ENCODE peak calls at places on chromosomes 4 and X, in nine cellular contexts. V is right atrium auricular region; K is cardiac muscle cell; D is tibial nerve; G is neural crest cell; M is cardiac fibroblast; L is CD4-positive, alpha-beta T cell; T is left ventricle myocardium inferior; W is AG09309. R is an unnamed sample.

GRCh38 chr4:180767330-180767729 is 1475.9 kb upstream of the TENM3 start:
- DNase-seq in W (no peak), G (no peak), T (no peak), M (no peak), K (peak), D (no peak), L (no peak), V (no peak), R (no peak)

GRCh38 chr4:25160714-25161598 is 707 bp upstream of the SEPSECS start:
- DNase-seq in T (no peak), W (no peak), K (no peak), M (no peak), G (no peak), D (no peak), V (no peak), L (peak), R (no peak)

GRCh38 chrX:86016189-86016588 is 31.2 kb downstream of the CHM start:
- DNase-seq in L (no peak), K (no peak), D (no peak), V (no peak), T (no peak), G (no peak), M (no peak), W (no peak), R (no peak)

GRCh38 chrX:40146471-40147398 is 49.0 kb upstream of the BCOR start:
- DNase-seq in G (peak), D (no peak), W (no peak), V (no peak), T (no peak), L (no peak), M (no peak), K (peak), R (no peak)

GRCh38 chr4:188107931-188108843 is 1.2 kb downstream of the TRIML2 start:
- DNase-seq in W (no peak), M (no peak), K (no peak), T (no peak), G (no peak), L (no peak), D (no peak), V (no peak), R (no peak)

GRCh38 chrX:109911046-109911445 is 91.9 kb upstream of the TMEM164 start:
- DNase-seq in D (no peak), G (no peak), T (no peak), K (no peak), L (no peak), V (no peak), W (no peak), M (peak), R (no peak)

GRCh38 chr4:113384600-113384999 is 335.1 kb downstream of the ANK2 start:
- DNase-seq in K (no peak), V (no peak), G (no peak), L (no peak), W (no peak), D (no peak), T (no peak), M (peak), R (no peak)

GRCh38 chr4:73715659-73716058 is 24.7 kb upstream of the CXCL8 start:
- DNase-seq in T (no peak), K (no peak), M (no peak), V (no peak), W (no peak), L (no peak), D (no peak), G (no peak), R (no peak)

GRCh38 chrX:45017946-45018345 is 145.0 kb downstream of the KDM6A start:
- DNase-seq in M (no peak), L (no peak), W (no peak), D (no peak), T (no peak), G (no peak), V (no peak), K (no peak), R (no peak)

GRCh38 chr4:7762376-7763040 is 177.2 kb downstream of the AFAP1 start:
- DNase-seq in D (no peak), K (no peak), G (no peak), V (no peak), W (no peak), T (no peak), L (no peak), M (no peak), R (no peak)

GRCh38 chr4:159021597-159022385 is 81.1 kb upstream of the RAPGEF2 start:
- DNase-seq in W (no peak), V (no peak), M (no peak), K (no peak), D (no peak), T (no peak), G (no peak), L (no peak), R (no peak)

GRCh38 chrX:41733939-41734338 is 10.0 kb downstream of the GPR82 start:
- DNase-seq in L (no peak), D (no peak), M (no peak), W (no peak), V (no peak), T (no peak), K (no peak), G (no peak), R (no peak)

GRCh38 chrX:109632906-109633504 is 8.0 kb upstream of the KCNE5 start:
- DNase-seq in V (no peak), M (peak), L (no peak), W (no peak), G (peak), K (peak), D (no peak), T (no peak), R (no peak)

GRCh38 chr4:4269326-4269725 is 20.6 kb downstream of the LYAR start:
- DNase-seq in K (no peak), T (no peak), D (no peak), W (no peak), V (no peak), L (peak), G (no peak), M (no peak), R (no peak)

GRCh38 chr4:152655272-152656129 is 24.3 kb downstream of the TMEM154 start:
- DNase-seq in K (no peak), D (no peak), M (no peak), V (no peak), G (no peak), W (no peak), T (no peak), L (no peak), R (no peak)

GRCh38 chrX:68416592-68416991 is 16.7 kb downstream of the OPHN1 start:
- DNase-seq in V (no peak), G (no peak), M (peak), L (no peak), K (no peak), D (no peak), T (no peak), W (no peak), R (no peak)

GRCh38 chrX:24178441-24178840 is 28.9 kb downstream of the ZFX start:
- DNase-seq in L (no peak), G (no peak), W (no peak), T (no peak), V (no peak), K (no peak), M (no peak), D (no peak), R (no peak)

GRCh38 chr4:54784188-54784671 is 126.5 kb downstream of the KIT start:
- DNase-seq in L (no peak), T (peak), K (peak), M (peak), G (no peak), V (peak), W (peak), D (peak), R (no peak)

GRCh38 chr4:163495900-163496299 is 1.4 kb downstream of the TMA16 start:
- DNase-seq in V (no peak), D (no peak), K (no peak), L (no peak), W (no peak), T (no peak), G (no peak), M (no peak), R (no peak)

GRCh38 chrX:24515447-24515846 is 50.4 kb downstream of the PDK3 start:
- DNase-seq in L (no peak), V (no peak), M (peak), W (no peak), T (no peak), K (peak), D (no peak), G (no peak), R (no peak)

GRCh38 chr4:10024303-10024702 is 3.0 kb upstream of the SLC2A9 start:
- DNase-seq in D (no peak), K (no peak), W (no peak), M (no peak), V (no peak), T (no peak), L (no peak), G (no peak), R (no peak)

GRCh38 chr4:164880489-164881262 is 3.7 kb downstream of the APELA start:
- DNase-seq in W (no peak), T (no peak), D (no peak), M (no peak), K (no peak), V (no peak), G (no peak), L (no peak), R (no peak)

DNA sequence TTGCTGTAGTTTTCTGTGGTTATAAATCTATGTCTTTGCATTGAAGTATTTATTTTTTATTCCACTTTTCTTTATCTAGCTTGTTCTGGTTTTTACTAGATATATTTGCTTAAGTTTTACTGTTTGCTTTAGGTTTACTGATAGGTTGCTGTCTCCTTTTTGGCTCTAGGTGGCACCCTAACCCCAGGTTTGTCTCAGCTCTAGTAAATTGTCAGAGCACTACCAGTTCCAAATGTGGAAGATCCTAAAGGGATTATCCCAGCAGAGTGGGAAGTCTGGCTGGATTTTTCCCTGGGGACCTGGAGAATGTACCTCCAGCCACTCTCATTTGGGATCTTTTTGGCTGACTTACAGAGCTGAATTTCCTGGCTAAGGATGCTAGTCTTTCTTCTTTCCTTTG is 106.1 kb downstream of the PBDC1 start:
- DNase-seq in L (peak), K (peak), M (peak), D (no peak), G (peak), W (peak), V (no peak), T (peak), R (no peak)
- TF ChIP-seq CTCF in L (peak), K (peak), M (peak), D (peak), G (peak), W (peak), V (peak), T (peak), R (no peak)

GRCh38 chrX:71251456-71251973 is 2.4 kb downstream of the ZMYM3 start:
- DNase-seq in T (no peak), L (no peak), V (no peak), K (no peak), G (no peak), W (no peak), D (no peak), M (peak), R (no peak)

GRCh38 chrX:71254092-71254941 is at the start of gene ZMYM3:
- DNase-seq in T (peak), W (peak), L (peak), V (peak), M (peak), K (peak), D (peak), G (peak), R (peak)

GRCh38 chrX:71252221-71252620 is 1.7 kb downstream of the ZMYM3 start:
- DNase-seq in L (no peak), D (no peak), V (no peak), G (no peak), T (no peak), K (no peak), W (no peak), M (no peak), R (no peak)

GRCh38 chrX:71256051-71256450 is 2.1 kb upstream of the ZMYM3 start:
- DNase-seq in T (no peak), V (no peak), M (peak), K (no peak), D (no peak), L (no peak), W (no peak), G (no peak), R (no peak)

GRCh38 chrX:71253253-71254091 is 468 bp downstream of the ZMYM3 start:
- DNase-seq in L (peak), T (peak), G (peak), M (peak), W (no peak), D (no peak), V (no peak), K (peak), R (no peak)
- TF ChIP-seq CTCF in L (no peak), T (peak), G (peak), M (peak), W (peak), D (no peak), V (peak), K (peak), R (no peak)

GRCh38 chr4:55827582-55827981 is 8.0 kb downstream of the EXOC1L start:
- DNase-seq in W (no peak), L (no peak), D (no peak), T (no peak), M (no peak), V (no peak), G (no peak), K (no peak), R (no peak)
- TF ChIP-seq CTCF in W (no peak), L (no peak), D (no peak), T (no peak), M (no peak), V (no peak), G (no peak), K (no peak), R (no peak)

GRCh38 chr4:76823516-76823915 is 74.4 kb downstream of the SOWAHB start:
- DNase-seq in L (no peak), W (no peak), V (no peak), K (no peak), M (no peak), D (no peak), T (no peak), G (no peak), R (no peak)
- TF ChIP-seq CTCF in L (no peak), W (no peak), V (no peak), K (no peak), M (no peak), D (no peak), T (no peak), G (no peak), R (no peak)

GRCh38 chrX:115565888-115566287 is 4.9 kb downstream of the PLS3 start:
- DNase-seq in D (no peak), K (no peak), M (no peak), T (no peak), W (no peak), V (no peak), G (no peak), L (no peak), R (no peak)

GRCh38 chrX:115564243-115564642 is 3.3 kb downstream of the PLS3 start:
- DNase-seq in T (no peak), K (no peak), M (peak), W (no peak), L (no peak), D (no peak), V (no peak), G (no peak), R (no peak)

GRCh38 chrX:115562492-115562872 is 1.5 kb downstream of the PLS3 start:
- DNase-seq in G (peak), L (no peak), T (no peak), D (no peak), W (no peak), M (peak), V (no peak), K (peak), R (no peak)

GRCh38 chrX:115561605-115562491 is 874 bp downstream of the PLS3 start:
- DNase-seq in D (no peak), G (peak), L (no peak), M (peak), K (peak), V (no peak), T (peak), W (no peak), R (no peak)

DNA sequence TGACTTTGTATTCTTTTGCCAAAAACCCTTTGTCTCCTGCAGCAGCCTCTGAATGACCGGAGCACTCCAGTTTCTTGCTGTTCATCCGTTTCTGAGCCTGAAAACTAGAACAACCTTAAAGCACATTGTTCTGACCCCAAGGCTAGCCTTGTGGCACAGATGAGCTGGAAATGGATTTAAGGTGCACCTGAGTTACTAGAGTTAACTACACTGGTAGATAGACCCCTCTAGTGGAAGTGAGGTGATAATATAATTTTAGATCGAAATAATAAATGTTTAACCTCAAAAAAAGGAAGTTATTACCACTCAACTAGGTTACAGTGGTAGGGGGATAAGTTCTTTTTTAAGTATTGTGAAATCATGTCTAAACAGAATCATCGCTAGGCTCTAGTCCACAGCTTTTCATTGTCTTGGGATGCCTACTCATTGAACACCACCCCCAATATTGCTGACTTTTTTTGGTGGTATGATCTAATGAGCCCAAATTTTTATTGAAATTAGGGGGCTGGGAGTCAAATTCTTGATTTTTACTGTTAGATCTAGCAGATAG is 2.7 kb downstream of the PLS3 start:
- DNase-seq in M (peak), D (no peak), W (no peak), V (no peak), L (no peak), G (no peak), T (no peak), K (no peak), R (no peak)
- TF ChIP-seq CTCF in M (no peak), D (no peak), W (no peak), V (no peak), L (no peak), G (no peak), T (no peak), K (peak), R (no peak)

DNA sequence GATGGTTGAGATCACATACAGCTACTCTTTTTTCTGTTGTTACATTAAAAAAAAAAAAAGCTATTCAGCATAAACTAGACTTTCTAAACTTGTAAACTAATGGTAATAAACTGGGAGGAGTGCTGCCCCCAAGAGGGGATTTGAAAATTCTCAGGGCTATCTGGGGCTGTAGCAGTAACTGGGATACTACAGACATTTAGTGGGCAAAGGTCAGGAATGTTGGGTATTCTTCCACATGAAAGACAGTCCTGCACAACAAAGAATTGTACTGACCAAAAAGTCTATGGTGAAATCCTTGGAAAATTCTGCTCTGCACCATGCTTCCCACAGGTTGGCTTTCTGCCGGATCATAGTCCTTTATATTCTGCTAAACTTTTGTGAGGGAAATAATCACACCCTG is 232.6 kb upstream of the BOD1L1 start:
- DNase-seq in L (no peak), W (no peak), T (no peak), G (no peak), D (no peak), V (no peak), M (peak), K (no peak), R (no peak)
- TF ChIP-seq CTCF in L (no peak), W (no peak), T (peak), G (peak), D (no peak), V (no peak), M (peak), K (peak), R (no peak)

GRCh38 chr4:169027663-169028062 is 17.6 kb upstream of the CBR4 start:
- DNase-seq in L (no peak), G (no peak), M (no peak), W (no peak), V (no peak), T (no peak), K (no peak), D (no peak), R (no peak)

GRCh38 chr4:169030575-169030982 is 20.5 kb upstream of the CBR4 start:
- DNase-seq in L (no peak), V (no peak), K (no peak), T (no peak), M (no peak), W (no peak), G (no peak), D (no peak), R (no peak)

GRCh38 chr4:169025184-169025583 is 15.1 kb upstream of the CBR4 start:
- DNase-seq in D (no peak), M (no peak), V (no peak), L (no peak), T (no peak), G (no peak), W (no peak), K (no peak), R (no peak)

GRCh38 chr4:169029947-169030346 is 19.9 kb upstream of the CBR4 start:
- DNase-seq in D (no peak), M (no peak), G (no peak), T (no peak), W (no peak), K (no peak), V (no peak), L (no peak), R (no peak)

GRCh38 chr4:169024762-169025161 is 14.7 kb upstream of the CBR4 start:
- DNase-seq in L (no peak), G (no peak), M (peak), K (peak), V (no peak), W (no peak), T (no peak), D (no peak), R (no peak)
- TF ChIP-seq CTCF in L (no peak), G (peak), M (peak), K (peak), V (peak), W (peak), T (peak), D (peak), R (no peak)

R was measured in omental fat pad.